ENCODE peak calls at places on chromosomes 16 and 17, in seven cellular contexts. One of them, this sample, is unnamed.

GRCh38 chr17:73657473-73658116 is 13.3 kb upstream of the SDK2 start:
- DNase-seq in sigmoid colon: no peak
- DNase-seq in upper lobe of left lung: no peak
- DNase-seq in HL-60: peak; percentile 28
- DNase-seq in endothelial cell of umbilical vein: no peak
- DNase-seq in prostate gland: peak; percentile 42
- DNase-seq in stomach: peak; percentile 65
- DNase-seq in this sample: no peak

GRCh38 chr17:54021418-54021817 is 198.7 kb downstream of the KIF2B start:
- DNase-seq in sigmoid colon: no peak
- DNase-seq in upper lobe of left lung: no peak
- DNase-seq in HL-60: no peak
- DNase-seq in endothelial cell of umbilical vein: no peak
- DNase-seq in prostate gland: no peak
- DNase-seq in stomach: no peak
- DNase-seq in this sample: no peak

GRCh38 chr17:70896843-70897242 is 727.5 kb downstream of the KCNJ2 start:
- DNase-seq in sigmoid colon: no peak
- DNase-seq in upper lobe of left lung: no peak
- DNase-seq in HL-60: no peak
- DNase-seq in endothelial cell of umbilical vein: no peak
- DNase-seq in prostate gland: no peak
- DNase-seq in stomach: no peak
- DNase-seq in this sample: no peak

GRCh38 chr17:13931752-13932477 is 137.4 kb upstream of the COX10 start:
- DNase-seq in sigmoid colon: peak; percentile 88
- DNase-seq in upper lobe of left lung: no peak
- DNase-seq in HL-60: peak; percentile 80
- DNase-seq in endothelial cell of umbilical vein: no peak
- DNase-seq in prostate gland: peak; percentile 25
- DNase-seq in stomach: peak; percentile 39
- DNase-seq in this sample: peak; percentile 85

GRCh38 chr17:14752007-14752406 is 451.1 kb downstream of the HS3ST3B1 start:
- DNase-seq in sigmoid colon: no peak
- DNase-seq in upper lobe of left lung: no peak
- DNase-seq in HL-60: no peak
- DNase-seq in endothelial cell of umbilical vein: no peak
- DNase-seq in prostate gland: no peak
- DNase-seq in stomach: no peak
- DNase-seq in this sample: no peak

GRCh38 chr16:48491517-48491916 is 106.3 kb upstream of the SIAH1 start:
- DNase-seq in sigmoid colon: no peak
- DNase-seq in upper lobe of left lung: no peak
- DNase-seq in HL-60: no peak
- DNase-seq in endothelial cell of umbilical vein: no peak
- DNase-seq in prostate gland: no peak
- DNase-seq in stomach: no peak
- DNase-seq in this sample: no peak

GRCh38 chr17:69018022-69018615 is 42.6 kb downstream of the ABCA9 start:
- DNase-seq in sigmoid colon: no peak
- DNase-seq in upper lobe of left lung: no peak
- DNase-seq in HL-60: no peak
- DNase-seq in endothelial cell of umbilical vein: no peak
- DNase-seq in prostate gland: no peak
- DNase-seq in stomach: no peak
- DNase-seq in this sample: no peak

GRCh38 chr16:66832661-66833305 is 2.0 kb upstream of the NAE1 start:
- DNase-seq in sigmoid colon: no peak
- DNase-seq in upper lobe of left lung: no peak
- DNase-seq in HL-60: no peak
- DNase-seq in endothelial cell of umbilical vein: no peak
- DNase-seq in prostate gland: no peak
- DNase-seq in stomach: no peak
- DNase-seq in this sample: no peak

GRCh38 chr16:17328971-17329370 is 141.8 kb downstream of the XYLT1 start:
- DNase-seq in sigmoid colon: peak; percentile 93
- DNase-seq in upper lobe of left lung: no peak
- DNase-seq in HL-60: no peak
- DNase-seq in endothelial cell of umbilical vein: no peak
- DNase-seq in prostate gland: peak; percentile 70
- DNase-seq in stomach: no peak
- DNase-seq in this sample: no peak

GRCh38 chr17:29045026-29045425 is 2.1 kb downstream of the PIPOX start:
- DNase-seq in sigmoid colon: no peak
- DNase-seq in upper lobe of left lung: no peak
- DNase-seq in HL-60: no peak
- DNase-seq in endothelial cell of umbilical vein: no peak
- DNase-seq in prostate gland: no peak
- DNase-seq in stomach: no peak
- DNase-seq in this sample: no peak

GRCh38 chr16:88298882-88299745 is 83.6 kb upstream of the ZNF469 start:
- DNase-seq in sigmoid colon: no peak
- DNase-seq in upper lobe of left lung: no peak
- DNase-seq in HL-60: no peak
- DNase-seq in endothelial cell of umbilical vein: peak; percentile 29
- DNase-seq in prostate gland: no peak
- DNase-seq in stomach: no peak
- DNase-seq in this sample: no peak

GRCh38 chr16:57725976-57726375 is 9.6 kb upstream of the KATNB1 start:
- DNase-seq in sigmoid colon: peak; percentile 48
- DNase-seq in upper lobe of left lung: peak; percentile 80
- DNase-seq in HL-60: no peak
- DNase-seq in endothelial cell of umbilical vein: no peak
- DNase-seq in prostate gland: no peak
- DNase-seq in stomach: no peak
- DNase-seq in this sample: peak; percentile 64

GRCh38 chr17:149897-150575 is 12.7 kb downstream of the SCGB1C2 start:
- DNase-seq in sigmoid colon: peak; percentile 33
- DNase-seq in upper lobe of left lung: no peak
- DNase-seq in HL-60: no peak
- DNase-seq in endothelial cell of umbilical vein: no peak
- DNase-seq in prostate gland: no peak
- DNase-seq in stomach: no peak
- DNase-seq in this sample: peak; percentile 27

GRCh38 chr16:4200000-4200780 is 41.7 kb downstream of the SRL start:
- DNase-seq in sigmoid colon: peak; percentile 85
- DNase-seq in upper lobe of left lung: no peak
- DNase-seq in HL-60: peak; percentile 72
- DNase-seq in endothelial cell of umbilical vein: peak; percentile 62
- DNase-seq in prostate gland: peak; percentile 69
- DNase-seq in stomach: peak; percentile 81
- DNase-seq in this sample: no peak

GRCh38 chr16:30747331-30747730 is 894 bp upstream of the PHKG2 start:
- DNase-seq in sigmoid colon: no peak
- DNase-seq in upper lobe of left lung: no peak
- DNase-seq in HL-60: no peak
- DNase-seq in endothelial cell of umbilical vein: no peak
- DNase-seq in prostate gland: no peak
- DNase-seq in stomach: no peak
- DNase-seq in this sample: no peak
- H3K4me3 ChIP-seq in sigmoid colon: no peak overlapping the region
- H3K4me3 ChIP-seq in upper lobe of left lung: no peak overlapping the region
- H3K4me3 ChIP-seq in HL-60: no peak overlapping the region
- H3K4me3 ChIP-seq in endothelial cell of umbilical vein: no peak overlapping the region
- H3K4me3 ChIP-seq in prostate gland: peak overlapping the region; percentile 95
- H3K4me3 ChIP-seq in stomach: peak overlapping the region; percentile 96
- H3K4me3 ChIP-seq in this sample: no peak overlapping the region

DNA sequence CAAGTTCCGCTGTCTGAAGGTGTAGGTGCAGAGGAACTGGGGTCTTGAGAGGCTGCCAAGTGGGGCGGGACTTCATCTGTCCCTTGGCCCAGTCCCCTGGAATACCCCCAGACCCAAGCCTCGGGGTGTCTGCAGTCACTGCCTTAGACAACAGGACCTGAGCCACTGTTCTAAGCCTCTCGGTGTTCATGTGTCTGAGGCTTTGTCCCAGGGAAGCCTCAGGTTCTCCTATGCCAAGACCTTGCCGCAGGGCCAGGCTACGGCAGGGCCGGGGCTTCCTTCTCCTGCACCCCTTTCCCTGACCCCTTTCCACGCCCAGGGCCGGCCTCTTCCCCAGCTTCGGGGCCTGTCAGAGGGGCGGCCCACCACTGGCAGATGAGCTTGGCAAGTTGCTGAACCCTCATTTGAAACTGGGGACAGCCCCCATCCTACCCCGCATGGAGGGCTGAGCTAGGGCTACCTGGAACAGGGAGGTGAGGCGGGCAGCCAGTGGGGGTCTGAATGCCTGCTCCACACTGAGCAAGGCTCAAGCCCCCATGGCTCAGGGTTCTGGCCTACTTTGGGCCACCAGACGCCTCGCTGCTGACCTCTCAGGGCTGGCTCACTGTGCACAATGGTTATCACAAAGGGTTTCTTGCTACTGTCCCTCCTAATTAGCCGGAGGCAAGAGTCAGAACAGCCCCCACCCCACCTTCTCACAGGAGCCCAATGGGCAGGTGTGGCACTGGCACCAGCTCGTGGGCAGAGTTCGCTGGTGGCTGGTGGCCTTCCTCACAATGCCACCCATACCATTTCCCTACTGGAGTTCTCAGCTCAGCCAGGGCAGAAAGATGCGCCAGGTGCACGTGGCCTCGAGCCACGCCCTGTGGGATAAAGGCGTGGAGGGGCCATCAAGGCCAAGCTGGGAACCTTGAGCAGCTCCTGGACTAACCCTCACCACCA is 7.1 kb downstream of the LITAFD start:
- DNase-seq in sigmoid colon: no peak
- DNase-seq in upper lobe of left lung: peak; percentile 62
- DNase-seq in HL-60: no peak
- DNase-seq in endothelial cell of umbilical vein: no peak
- DNase-seq in prostate gland: no peak
- DNase-seq in stomach: no peak
- DNase-seq in this sample: peak; percentile 69
- TF ChIP-seq POLR2AphosphoS5 in sigmoid colon: no peak
- TF ChIP-seq POLR2AphosphoS5 in upper lobe of left lung: no peak
- TF ChIP-seq POLR2AphosphoS5 in HL-60: no peak
- TF ChIP-seq POLR2AphosphoS5 in endothelial cell of umbilical vein: no peak
- TF ChIP-seq POLR2AphosphoS5 in prostate gland: no peak
- TF ChIP-seq POLR2AphosphoS5 in stomach: no peak
- TF ChIP-seq POLR2AphosphoS5 in this sample: peak; percentile 36

GRCh38 chr16:76483510-76483909 is 206.3 kb downstream of the CNTNAP4 start:
- DNase-seq in sigmoid colon: no peak
- DNase-seq in upper lobe of left lung: no peak
- DNase-seq in HL-60: no peak
- DNase-seq in endothelial cell of umbilical vein: no peak
- DNase-seq in prostate gland: no peak
- DNase-seq in stomach: no peak
- DNase-seq in this sample: no peak
- TF ChIP-seq CTCF in sigmoid colon: no peak
- TF ChIP-seq CTCF in upper lobe of left lung: no peak
- TF ChIP-seq CTCF in HL-60: no peak
- TF ChIP-seq CTCF in endothelial cell of umbilical vein: no peak
- TF ChIP-seq CTCF in prostate gland: no peak
- TF ChIP-seq CTCF in stomach: no peak
- TF ChIP-seq CTCF in this sample: no peak

GRCh38 chr17:55283256-55283965 is 18.7 kb downstream of the HLF start:
- DNase-seq in sigmoid colon: no peak
- DNase-seq in upper lobe of left lung: no peak
- DNase-seq in HL-60: no peak
- DNase-seq in endothelial cell of umbilical vein: no peak
- DNase-seq in prostate gland: no peak
- DNase-seq in stomach: no peak
- DNase-seq in this sample: no peak

GRCh38 chr17:55284001-55284884 is 19.5 kb downstream of the HLF start:
- DNase-seq in sigmoid colon: no peak
- DNase-seq in upper lobe of left lung: no peak
- DNase-seq in HL-60: no peak
- DNase-seq in endothelial cell of umbilical vein: no peak
- DNase-seq in prostate gland: no peak
- DNase-seq in stomach: no peak
- DNase-seq in this sample: no peak

GRCh38 chr17:55285340-55286301 is 20.9 kb downstream of the HLF start:
- DNase-seq in sigmoid colon: peak; percentile 100
- DNase-seq in upper lobe of left lung: no peak
- DNase-seq in HL-60: no peak
- DNase-seq in endothelial cell of umbilical vein: peak; percentile 21
- DNase-seq in prostate gland: peak; percentile 94
- DNase-seq in stomach: peak; percentile 90
- DNase-seq in this sample: no peak

GRCh38 chr17:55286681-55287589 is 22.2 kb downstream of the HLF start:
- DNase-seq in sigmoid colon: no peak
- DNase-seq in upper lobe of left lung: no peak
- DNase-seq in HL-60: no peak
- DNase-seq in endothelial cell of umbilical vein: no peak
- DNase-seq in prostate gland: no peak
- DNase-seq in stomach: peak; percentile 78
- DNase-seq in this sample: no peak

DNA sequence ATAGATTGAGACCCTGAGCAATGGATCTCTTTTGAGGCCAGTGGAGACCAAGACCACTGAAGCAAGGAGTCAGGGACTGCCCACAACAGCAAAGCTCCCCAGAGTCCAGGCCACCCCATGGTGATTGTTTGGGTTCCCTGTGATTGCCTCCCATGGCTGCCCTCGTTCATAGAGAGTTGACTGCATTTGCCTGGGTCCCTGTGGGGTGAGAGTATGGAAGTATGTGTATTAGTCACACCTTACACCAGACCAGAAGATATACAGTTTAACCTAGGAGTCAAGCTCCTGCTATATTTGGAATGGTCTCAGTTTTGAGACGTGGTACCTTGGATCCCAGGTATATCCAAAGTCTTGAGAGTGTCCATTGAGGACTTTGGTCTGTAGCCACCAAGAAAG is 20.2 kb downstream of the HLF start:
- DNase-seq in sigmoid colon: no peak
- DNase-seq in upper lobe of left lung: no peak
- DNase-seq in HL-60: no peak
- DNase-seq in endothelial cell of umbilical vein: no peak
- DNase-seq in prostate gland: no peak
- DNase-seq in stomach: no peak
- DNase-seq in this sample: no peak
- H3K4me3 ChIP-seq in sigmoid colon: no peak overlapping the region
- H3K4me3 ChIP-seq in upper lobe of left lung: no peak overlapping the region
- H3K4me3 ChIP-seq in HL-60: no peak overlapping the region
- H3K4me3 ChIP-seq in endothelial cell of umbilical vein: no peak overlapping the region
- H3K4me3 ChIP-seq in prostate gland: no peak overlapping the region
- H3K4me3 ChIP-seq in stomach: no peak overlapping the region
- H3K4me3 ChIP-seq in this sample: no peak overlapping the region

GRCh38 chr17:45308016-45308365 is 8.8 kb downstream of the MAP3K14 start:
- DNase-seq in sigmoid colon: no peak
- DNase-seq in upper lobe of left lung: no peak
- DNase-seq in HL-60: no peak
- DNase-seq in endothelial cell of umbilical vein: no peak
- DNase-seq in prostate gland: no peak
- DNase-seq in stomach: no peak
- DNase-seq in this sample: no peak

GRCh38 chr17:45308840-45309239 is 8.0 kb downstream of the MAP3K14 start:
- DNase-seq in sigmoid colon: no peak
- DNase-seq in upper lobe of left lung: no peak
- DNase-seq in HL-60: no peak
- DNase-seq in endothelial cell of umbilical vein: no peak
- DNase-seq in prostate gland: no peak
- DNase-seq in stomach: no peak
- DNase-seq in this sample: no peak

GRCh38 chr17:45306623-45307022 is 10.2 kb downstream of the MAP3K14 start:
- DNase-seq in sigmoid colon: no peak
- DNase-seq in upper lobe of left lung: no peak
- DNase-seq in HL-60: no peak
- DNase-seq in endothelial cell of umbilical vein: no peak
- DNase-seq in prostate gland: no peak
- DNase-seq in stomach: no peak
- DNase-seq in this sample: no peak

GRCh38 chr17:45306094-45306493 is 10.7 kb downstream of the MAP3K14 start:
- DNase-seq in sigmoid colon: no peak
- DNase-seq in upper lobe of left lung: no peak
- DNase-seq in HL-60: no peak
- DNase-seq in endothelial cell of umbilical vein: no peak
- DNase-seq in prostate gland: no peak
- DNase-seq in stomach: no peak
- DNase-seq in this sample: no peak

GRCh38 chr17:45307290-45308015 is 9.4 kb downstream of the MAP3K14 start:
- DNase-seq in sigmoid colon: no peak
- DNase-seq in upper lobe of left lung: peak; percentile 26
- DNase-seq in HL-60: peak; percentile 79
- DNase-seq in endothelial cell of umbilical vein: peak; percentile 88
- DNase-seq in prostate gland: peak; percentile 37
- DNase-seq in stomach: no peak
- DNase-seq in this sample: peak; percentile 83
- TF ChIP-seq POLR2AphosphoS5 in sigmoid colon: peak; percentile 73
- TF ChIP-seq POLR2AphosphoS5 in upper lobe of left lung: peak; percentile 6
- TF ChIP-seq POLR2AphosphoS5 in HL-60: no peak
- TF ChIP-seq POLR2AphosphoS5 in endothelial cell of umbilical vein: no peak
- TF ChIP-seq POLR2AphosphoS5 in prostate gland: peak; percentile 76
- TF ChIP-seq POLR2AphosphoS5 in stomach: peak; percentile 49
- TF ChIP-seq POLR2AphosphoS5 in this sample: peak; percentile 56